ENCODE peak calls at places on chromosome 12, in four cellular contexts. R is K562, V is H1, A is GM12878. U is an unnamed sample.

GRCh38 chr12:109069307-109070231 is 17.2 kb downstream of the USP30 start:
- DNase-seq in A (no peak), R (no peak), V (no peak), U (peak; percentile 64)

GRCh38 chr12:80226576-80226975 is 127.2 kb downstream of the OTOGL start:
- DNase-seq in V (no peak), R (no peak), A (no peak), U (no peak)

GRCh38 chr12:6113691-6114475 is 10.6 kb downstream of the VWF start:
- DNase-seq in A (no peak), R (no peak), V (no peak), U (no peak)

GRCh38 chr12:124279846-124280360 is 15.0 kb upstream of the RFLNA start:
- DNase-seq in V (no peak), R (no peak), A (no peak), U (no peak)

GRCh38 chr12:48486261-48486660 is 4.0 kb downstream of the C12orf54 start:
- DNase-seq in R (no peak), V (no peak), A (no peak), U (no peak)

GRCh38 chr12:18383203-18383602 is 121.9 kb downstream of the PIK3C2G start:
- DNase-seq in A (no peak), R (no peak), V (no peak), U (peak; percentile 67)

GRCh38 chr12:127381043-127381668 is 885.8 kb upstream of the TMEM132C start:
- DNase-seq in A (no peak), V (peak; percentile 21), R (peak; percentile 70), U (peak; percentile 15)

GRCh38 chr12:27840229-27840999 is 60.4 kb upstream of the MANSC4 start:
- DNase-seq in R (no peak), V (no peak), A (no peak), U (no peak)

GRCh38 chr12:91931110-91931509 is 214.5 kb downstream of the BTG1 start:
- DNase-seq in A (no peak), R (no peak), V (no peak), U (no peak)

GRCh38 chr12:76047742-76048141 is 16.2 kb upstream of the PHLDA1 start:
- DNase-seq in V (no peak), R (no peak), A (no peak), U (no peak)

GRCh38 chr12:68521321-68521839 is 89.3 kb upstream of the RAP1B start:
- DNase-seq in V (no peak), A (no peak), R (no peak), U (no peak)

GRCh38 chr12:54521291-54522062 is 23.9 kb downstream of the NCKAP1L start:
- DNase-seq in R (no peak), A (no peak), V (no peak), U (no peak)

GRCh38 chr12:71009414-71010142 is 89.0 kb upstream of the PTPRR start:
- DNase-seq in R (no peak), V (no peak), A (no peak), U (no peak)

GRCh38 chr12:7130791-7131501 is 775 bp downstream of the CLSTN3 start:
- DNase-seq in R (peak; percentile 56), V (no peak), A (no peak), U (no peak)
- TF ChIP-seq EZH2 in R (no peak), V (no peak), A (no peak), U (no peak)

DNA sequence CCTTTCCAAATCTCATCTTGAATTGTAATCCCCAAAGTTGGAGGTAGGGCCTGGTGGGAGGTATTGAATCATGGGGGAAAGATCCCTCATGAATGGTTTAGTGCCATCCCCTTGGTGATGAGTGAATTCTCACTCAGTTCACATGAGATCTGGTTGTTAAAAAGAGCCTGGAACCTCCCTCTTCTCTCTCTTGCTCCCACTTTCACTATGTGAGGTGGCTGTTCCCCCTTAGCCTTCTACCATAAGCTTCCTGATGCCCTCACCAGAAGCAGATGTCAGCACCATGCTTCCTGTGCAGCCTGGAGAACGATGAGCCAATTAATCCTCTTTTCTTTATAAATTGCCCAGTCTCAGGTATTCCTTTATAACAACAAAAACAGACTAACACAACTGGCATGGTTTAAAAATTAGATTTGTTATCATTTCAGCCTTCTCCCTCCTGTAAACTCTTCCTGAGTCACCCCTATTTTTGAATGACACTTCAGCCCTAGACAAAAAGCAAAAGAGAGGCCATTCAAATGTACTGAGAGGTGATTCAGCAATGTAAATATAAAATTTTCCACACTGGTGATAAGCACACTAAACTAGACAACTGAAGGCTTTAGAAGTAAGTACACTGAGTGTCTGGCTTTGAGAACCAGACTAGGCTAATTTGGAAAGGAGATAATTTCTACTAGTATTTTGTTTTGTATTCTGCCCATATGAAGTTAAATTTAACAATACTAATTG is 212.1 kb upstream of the ABCD2 start:
- DNase-seq in V (no peak), A (no peak), R (no peak), U (peak; percentile 77)
- TF ChIP-seq CBX5 in V (no peak), A (no peak), R (no peak), U (no peak)

DNA sequence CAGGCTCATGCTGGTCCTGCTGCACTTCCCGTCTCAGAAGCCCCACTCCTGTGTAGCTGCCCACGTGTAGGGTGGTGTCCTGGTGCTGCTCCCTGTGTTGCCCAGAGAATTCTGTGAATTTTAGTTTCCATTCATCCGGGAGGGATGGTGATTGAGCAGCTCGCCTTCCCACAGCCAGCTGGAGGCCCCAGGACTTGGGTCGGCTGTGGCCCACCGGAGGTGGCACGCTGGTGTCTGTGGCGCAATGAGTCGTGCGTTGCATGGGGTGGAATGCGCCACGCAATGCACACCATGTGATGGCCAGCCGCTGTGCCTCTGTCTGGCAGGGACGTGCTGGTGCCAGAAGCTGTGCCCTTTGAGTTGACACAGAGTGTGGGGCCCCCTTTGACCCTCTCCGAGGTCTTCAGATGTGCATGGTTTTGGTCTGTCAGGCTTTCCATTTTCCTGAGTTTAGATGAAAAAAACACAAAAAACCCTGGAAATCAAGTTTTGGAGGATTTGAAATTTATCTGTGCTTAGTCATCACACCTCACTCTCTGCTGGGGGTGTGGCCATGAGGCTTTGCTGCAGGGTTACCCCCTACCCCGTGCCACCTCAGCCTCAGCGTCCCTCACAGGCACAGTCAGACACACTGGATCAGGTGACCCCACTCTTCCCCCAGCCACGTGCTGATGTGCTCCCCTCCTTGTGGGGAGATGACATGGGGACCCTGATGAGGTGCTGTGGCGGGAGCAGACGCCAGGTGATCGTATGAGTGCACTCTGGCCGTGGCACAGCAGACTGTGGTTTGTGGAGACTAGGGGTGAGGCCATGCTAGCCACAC is 64.6 kb downstream of the EP400 start:
- DNase-seq in R (no peak), V (no peak), A (no peak), U (no peak)
- TF ChIP-seq EZH2 in R (no peak), V (no peak), A (no peak), U (no peak)

DNA sequence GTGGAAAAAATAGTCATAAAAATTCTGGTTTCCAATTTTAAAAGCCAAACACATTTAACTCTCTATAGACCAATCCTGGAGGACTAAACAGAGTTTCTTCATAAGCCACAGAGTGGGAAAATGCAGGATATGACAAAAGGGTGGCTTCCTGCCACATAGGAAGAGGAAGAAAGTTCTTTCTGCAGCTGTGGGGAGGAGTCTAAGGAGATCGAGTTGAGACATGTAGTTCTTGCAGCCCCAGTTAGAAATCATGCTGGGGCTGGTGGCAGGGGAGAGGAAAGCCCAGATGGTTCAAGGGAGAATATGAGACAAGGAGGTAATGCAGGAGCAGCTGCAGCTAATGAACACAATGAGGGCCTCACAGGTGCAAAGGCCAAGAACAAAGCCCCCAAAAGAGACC is 85.0 kb upstream of the ARID2 start:
- DNase-seq in A (no peak), V (no peak), R (no peak), U (no peak)
- TF ChIP-seq CBX5 in A (no peak), V (no peak), R (no peak), U (no peak)

DNA sequence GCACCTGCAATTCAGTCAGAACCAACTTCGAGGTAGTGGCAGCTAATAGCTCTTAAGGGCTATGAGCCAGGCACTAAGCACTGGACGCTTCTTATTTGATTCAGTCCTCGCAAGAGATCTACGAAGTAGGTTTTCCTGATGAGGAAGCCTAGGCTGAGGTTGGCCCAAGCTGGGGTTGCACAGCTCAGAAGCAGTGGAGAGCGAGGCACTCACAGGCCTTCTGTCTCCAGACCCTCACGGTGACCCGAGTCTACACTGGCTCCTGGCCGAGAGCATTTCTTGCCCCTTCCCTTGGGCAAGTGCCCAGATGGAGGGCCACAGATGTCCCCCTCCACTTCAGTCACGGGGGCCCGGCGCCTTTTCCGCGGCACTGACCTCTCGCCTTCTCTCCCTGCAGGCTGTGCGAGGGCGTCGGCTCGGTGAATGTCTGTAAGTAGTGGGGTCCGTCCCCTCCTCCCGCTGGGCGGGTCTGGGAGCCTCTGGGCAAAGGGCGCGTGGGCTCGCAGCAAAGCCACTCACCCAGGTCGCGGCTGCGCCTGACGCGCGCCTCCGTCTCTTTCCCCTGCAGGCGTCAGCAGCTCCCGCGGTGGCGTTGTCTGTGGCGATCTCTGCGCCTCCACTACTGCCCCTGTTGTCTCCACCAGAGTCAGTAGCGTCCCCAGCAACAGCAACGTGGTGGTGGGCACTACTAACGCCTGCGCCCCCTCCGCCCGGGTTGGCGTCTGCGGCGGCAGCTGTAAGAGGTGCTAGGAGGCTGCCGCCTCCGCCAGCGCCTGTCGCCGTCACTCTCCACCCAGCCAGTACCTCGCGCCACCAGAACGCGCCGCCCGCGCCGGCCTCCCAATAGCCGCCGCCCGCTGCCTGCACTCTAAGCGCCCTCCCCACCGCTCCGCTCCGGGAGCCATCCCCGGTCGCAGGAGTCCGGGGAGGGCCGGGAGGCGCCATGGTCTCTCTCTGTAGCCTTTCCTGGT is 13.1 kb downstream of the KRT83 start:
- DNase-seq in V (peak; percentile 23), R (peak; percentile 14), A (no peak), U (no peak)
- TF ChIP-seq EZH2 in V (no peak), R (no peak), A (no peak), U (no peak)

GRCh38 chr12:104533134-104533533 is 76.4 kb downstream of the CHST11 start:
- DNase-seq in R (no peak), V (no peak), A (no peak), U (no peak)

GRCh38 chr12:104524433-104524832 is 67.7 kb downstream of the CHST11 start:
- DNase-seq in V (no peak), A (no peak), R (no peak), U (no peak)

GRCh38 chr12:104526751-104527150 is 70.0 kb downstream of the CHST11 start:
- DNase-seq in A (no peak), R (no peak), V (no peak), U (no peak)

GRCh38 chr12:104526320-104526719 is 69.6 kb downstream of the CHST11 start:
- DNase-seq in A (no peak), R (no peak), V (peak; percentile 69), U (no peak)

GRCh38 chr12:104529130-104529874 is 72.6 kb downstream of the CHST11 start:
- DNase-seq in V (no peak), R (no peak), A (no peak), U (no peak)
- TF ChIP-seq CBX5 in V (no peak), R (no peak), A (no peak), U (no peak)

DNA sequence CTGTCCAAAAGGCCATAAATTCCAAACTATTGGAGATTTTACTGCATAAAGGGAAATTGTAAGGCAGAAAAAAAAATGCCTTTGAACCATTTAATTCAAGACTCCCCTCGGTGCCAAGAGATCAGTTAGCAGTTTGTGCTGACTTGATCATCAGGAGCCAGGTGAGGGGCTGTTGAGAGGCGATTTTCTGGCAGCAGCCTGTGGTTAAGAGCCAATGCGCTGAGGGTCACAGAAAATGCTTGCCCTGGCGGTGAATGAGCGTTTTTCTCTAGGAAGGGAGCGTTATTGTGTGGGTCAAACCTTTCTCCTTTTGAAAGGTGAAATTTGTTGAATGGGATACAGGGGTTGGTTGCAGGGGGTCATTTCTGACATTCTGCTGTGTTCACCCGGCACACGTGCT is 4.7 kb downstream of the SRRM4 start:
- DNase-seq in A (no peak), R (no peak), V (no peak), U (no peak)
- TF ChIP-seq EZH2 in A (no peak), R (no peak), V (no peak), U (no peak)